ENCODE peak calls at places on chromosomes 11 and 22, in seven cellular contexts. J is stomach, F is BE2C, W is uterus, Y is fibroblast of lung, H is psoas muscle, D is A549. S is an unnamed sample. For H3K4me1, the result is how much of the 10 kb centered on the place peaks cover.

GRCh38 chr11:287821-288327 is 1.1 kb upstream of the PGGHG start:
- DNase-seq in H (peak), D (no peak), J (no peak), W (peak), Y (no peak), F (no peak), S (no peak)

GRCh38 chr11:1295086-1295485 is 14.3 kb downstream of the TOLLIP start:
- DNase-seq in Y (no peak), W (peak), F (no peak), H (peak), D (no peak), J (no peak), S (no peak)

GRCh38 chr22:32811788-32812187 is 10.3 kb downstream of the TIMP3 start:
- DNase-seq in H (no peak), F (no peak), J (no peak), Y (peak), D (no peak), W (no peak), S (no peak)

GRCh38 chr11:74019860-74020259 is 11.0 kb upstream of the UCP3 start:
- DNase-seq in J (no peak), W (no peak), Y (no peak), H (no peak), F (no peak), D (no peak), S (no peak)

GRCh38 chr22:44084044-44084772 is 60.1 kb downstream of the PARVB start:
- DNase-seq in W (no peak), J (no peak), D (no peak), Y (no peak), H (peak), F (no peak), S (no peak)

GRCh38 chr22:24271406-24271760 is 752 bp downstream of the SPECC1L start:
- DNase-seq in W (no peak), J (no peak), H (peak), Y (peak), F (no peak), D (peak), S (no peak)

GRCh38 chr11:60925685-60926267 is 1.5 kb downstream of the TMEM132A start:
- DNase-seq in D (peak), W (no peak), F (no peak), J (no peak), H (no peak), Y (no peak), S (no peak)

GRCh38 chr22:22687638-22688500 is 43.5 kb downstream of the GGTLC2 start:
- DNase-seq in F (peak), J (peak), W (no peak), Y (peak), H (no peak), D (peak), S (no peak)

GRCh38 chr11:13291794-13292193 is 14.2 kb downstream of the BMAL1 start:
- DNase-seq in D (no peak), W (no peak), H (no peak), Y (peak), F (no peak), J (no peak), S (no peak)

GRCh38 chr11:3163241-3163981 is 1.7 kb downstream of the OSBPL5 start:
- DNase-seq in Y (no peak), F (peak), W (no peak), H (peak), D (no peak), J (no peak), S (no peak)

GRCh38 chr22:29914165-29914564 is 31.2 kb downstream of the MTMR3 start:
- DNase-seq in Y (peak), W (no peak), H (no peak), D (no peak), J (no peak), F (no peak), S (no peak)

GRCh38 chr11:117822522-117823033 is 2.0 kb downstream of the FXYD2 start:
- DNase-seq in W (no peak), H (peak), J (no peak), D (no peak), F (no peak), Y (no peak), S (no peak)

GRCh38 chr11:28083118-28083517 is 24.8 kb downstream of the KIF18A start:
- DNase-seq in J (no peak), H (no peak), Y (no peak), W (no peak), D (no peak), F (no peak), S (no peak)

GRCh38 chr22:31281733-31282132 is 10.6 kb downstream of the PIK3IP1 start:
- DNase-seq in W (no peak), J (no peak), H (no peak), Y (no peak), D (no peak), F (no peak), S (no peak)

GRCh38 chr11:128422576-128423370 is 164.6 kb downstream of the ETS1 start:
- DNase-seq in Y (no peak), F (peak), J (peak), W (no peak), H (peak), D (no peak), S (no peak)

GRCh38 chr11:99277281-99277680 is 256.5 kb downstream of the CNTN5 start:
- DNase-seq in H (no peak), D (no peak), F (no peak), J (no peak), W (no peak), Y (no peak), S (no peak)

GRCh38 chr22:25334091-25334490 is 114.7 kb downstream of the CRYBB2 start:
- DNase-seq in Y (peak), J (peak), H (peak), W (no peak), D (peak), F (peak), S (no peak)

GRCh38 chr22:25235547-25236290 is 16.3 kb downstream of the CRYBB2 start:
- DNase-seq in D (peak), H (peak), F (peak), Y (peak), W (no peak), J (peak), S (peak)

GRCh38 chr22:26923498-26923897 is 266.1 kb downstream of the MIAT start:
- DNase-seq in H (no peak), Y (no peak), W (no peak), F (no peak), J (no peak), D (no peak), S (no peak)

GRCh38 chr22:31846161-31847115 is 92.6 kb downstream of the DEPDC5 start:
- DNase-seq in D (peak), Y (peak), H (no peak), J (no peak), F (peak), W (no peak), S (no peak)

GRCh38 chr11:96524475-96524874 is 134.7 kb downstream of the JRKL start:
- DNase-seq in F (no peak), D (no peak), J (no peak), H (no peak), W (no peak), Y (peak), S (no peak)

GRCh38 chr11:115585361-115586024 is 81.3 kb upstream of the CADM1 start:
- DNase-seq in H (no peak), D (no peak), W (no peak), F (no peak), J (no peak), Y (no peak), S (no peak)

GRCh38 chr11:7493670-7494069 is 8.4 kb downstream of the OLFML1 start:
- DNase-seq in W (no peak), H (no peak), F (no peak), J (no peak), Y (no peak), D (no peak), S (no peak)

GRCh38 chr11:104024572-104024971 is 11.9 kb upstream of the DDI1 start:
- DNase-seq in J (no peak), Y (no peak), H (no peak), D (no peak), W (no peak), F (no peak), S (no peak)

GRCh38 chr11:25449100-25449499 is 882.8 kb upstream of the ANO3 start:
- DNase-seq in J (no peak), Y (no peak), D (no peak), F (peak), H (no peak), W (no peak), S (no peak)

GRCh38 chr11:122984186-122985011 is 2.8 kb upstream of the BSX start:
- DNase-seq in F (no peak), D (peak), Y (peak), W (no peak), J (no peak), H (no peak), S (no peak)

GRCh38 chr11:19714093-19714386 is 1.4 kb downstream of the NAV2 start:
- DNase-seq in F (no peak), H (no peak), W (peak), D (no peak), J (no peak), Y (no peak), S (no peak)

GRCh38 chr11:94731921-94732601 is 36.1 kb upstream of the AMOTL1 start:
- DNase-seq in Y (peak), F (peak), J (no peak), W (peak), H (peak), D (peak), S (no peak)

GRCh38 chr11:118434123-118434552 is 2.2 kb upstream of the KMT2A start:
- DNase-seq in H (no peak), J (no peak), Y (peak), W (no peak), D (no peak), F (no peak), S (no peak)

GRCh38 chr11:12064136-12064953 is 46.0 kb upstream of the MICAL2 start:
- DNase-seq in W (no peak), F (no peak), J (no peak), Y (no peak), D (no peak), H (no peak), S (no peak)

GRCh38 chr11:74024630-74025029 is 15.7 kb upstream of the UCP3 start:
- DNase-seq in F (no peak), J (peak), D (no peak), Y (peak), H (peak), W (peak), S (peak)

GRCh38 chr11:29641201-29641600 is 375.6 kb downstream of the KCNA4 start:
- DNase-seq in J (no peak), F (no peak), H (no peak), D (no peak), Y (no peak), W (no peak), S (no peak)

GRCh38 chr11:117834838-117835443 is 10.4 kb upstream of the FXYD2 start:
- DNase-seq in Y (no peak), D (no peak), F (no peak), W (peak), H (no peak), J (peak), S (no peak)

GRCh38 chr11:72576661-72577060 is 97.6 kb downstream of the PDE2A start:
- DNase-seq in W (no peak), D (no peak), F (peak), Y (no peak), J (no peak), H (no peak), S (no peak)

GRCh38 chr11:2975594-2975993 is 16.5 kb downstream of the NAP1L4 start:
- DNase-seq in Y (peak), H (no peak), D (peak), F (peak), J (peak), W (no peak), S (no peak)

GRCh38 chr22:20463324-20464095 is 25.9 kb upstream of the SCARF2 start:
- DNase-seq in J (no peak), D (no peak), Y (no peak), W (no peak), F (no peak), H (peak), S (no peak)

GRCh38 chr11:64687204-64687603 is 35.8 kb downstream of the NRXN2 start:
- DNase-seq in F (no peak), J (no peak), Y (no peak), D (no peak), W (no peak), H (peak), S (no peak)

GRCh38 chr11:87097582-87097981 is 59.8 kb downstream of the TMEM135 start:
- DNase-seq in H (no peak), F (peak), Y (peak), W (no peak), D (peak), J (peak), S (no peak)

GRCh38 chr11:85680897-85681296 is 5.1 kb downstream of the CCDC89 start:
- DNase-seq in D (no peak), W (no peak), H (no peak), F (peak), Y (no peak), J (no peak), S (no peak)

GRCh38 chr11:125223901-125224331 is 59.4 kb downstream of the PKNOX2 start:
- DNase-seq in Y (no peak), W (no peak), H (no peak), J (no peak), F (no peak), D (no peak), S (no peak)

DNA sequence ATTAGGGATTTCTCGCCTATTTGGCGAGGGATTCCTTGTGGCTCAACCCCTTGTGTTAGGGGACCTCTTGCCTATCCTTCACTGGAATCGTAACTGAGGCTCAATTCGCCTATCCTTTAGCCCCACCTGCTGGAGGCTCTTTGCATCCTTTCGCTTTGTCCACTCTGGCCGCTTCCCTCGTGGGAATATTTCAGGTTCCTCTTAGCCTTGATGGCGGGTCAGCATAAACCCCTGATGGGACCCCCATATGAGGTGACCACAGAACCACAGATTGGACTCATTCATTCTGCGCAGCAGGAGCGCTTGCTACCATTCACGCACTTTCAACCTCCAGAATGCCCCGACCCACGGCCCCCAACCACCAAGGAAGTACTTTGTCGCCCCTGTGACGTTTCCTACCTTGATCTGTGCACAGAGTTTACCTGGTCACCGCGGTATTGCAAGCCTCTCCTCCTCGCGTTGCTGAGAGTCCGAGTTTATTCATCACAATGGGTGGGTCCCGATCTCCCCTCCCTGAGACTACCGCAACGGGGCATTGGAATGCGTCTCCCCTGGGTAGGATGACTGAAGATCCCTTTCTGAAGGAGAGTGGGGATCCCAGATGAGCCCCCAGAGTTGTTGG is at the start of gene OR52N2:
- DNase-seq in H (peak), D (peak), J (peak), Y (peak), F (peak), W (peak), S (peak)
- TF ChIP-seq CTCF in H (peak), D (peak), J (peak), Y (peak), F (peak), W (peak), S (peak)

GRCh38 chr22:46594947-46595298 is 25.3 kb upstream of the GRAMD4 start:
- DNase-seq in J (no peak), F (no peak), W (no peak), Y (no peak), D (no peak), H (no peak), S (no peak)

GRCh38 chr22:46596032-46596441 is 24.1 kb upstream of the GRAMD4 start:
- DNase-seq in H (peak), F (peak), Y (no peak), D (no peak), J (no peak), W (no peak), S (peak)

GRCh38 chr22:46593211-46593676 is 26.9 kb upstream of the GRAMD4 start:
- DNase-seq in W (no peak), D (no peak), J (no peak), H (no peak), F (no peak), Y (no peak), S (no peak)

GRCh38 chr22:46595545-46595944 is 24.6 kb upstream of the GRAMD4 start:
- DNase-seq in H (peak), F (no peak), Y (no peak), W (no peak), J (no peak), D (no peak), S (no peak)

GRCh38 chr22:46593996-46594946 is 25.9 kb upstream of the GRAMD4 start:
- DNase-seq in F (no peak), D (no peak), Y (no peak), H (no peak), J (no peak), W (no peak), S (no peak)
- H3K4me1 ChIP-seq in F (under half), D (under half), Y (under half), H (under half), J (half or more), W (under half), S (half or more)

DNA sequence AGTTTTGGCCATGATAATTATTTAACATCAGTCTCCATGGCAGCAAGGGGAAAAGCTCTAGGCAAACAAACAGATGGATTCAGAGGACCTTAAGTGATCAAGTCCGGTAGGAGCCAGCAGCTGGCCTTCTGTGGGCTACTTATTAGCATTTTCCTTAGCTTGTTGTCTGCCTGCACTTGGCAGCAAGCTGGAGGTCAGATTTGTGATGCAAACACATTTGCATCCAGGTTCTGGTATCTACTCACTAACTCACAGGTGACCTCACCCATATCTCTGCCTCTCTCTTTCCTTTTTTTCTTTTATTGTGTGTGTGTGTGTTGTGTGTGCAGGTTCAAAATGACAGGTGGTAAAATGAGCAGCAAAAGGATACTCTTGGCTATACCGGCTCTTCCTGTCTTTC is 32.3 kb downstream of the ARHGAP42 start:
- DNase-seq in H (no peak), D (peak), W (no peak), J (no peak), F (peak), Y (peak), S (no peak)
- TF ChIP-seq CTCF in H (no peak), D (no peak), W (no peak), J (no peak), F (no peak), Y (no peak), S (no peak)

GRCh38 chr11:111363985-111364384 is 15.1 kb downstream of the POU2AF1 start:
- DNase-seq in H (no peak), D (no peak), W (no peak), J (no peak), Y (no peak), F (no peak), S (no peak)

GRCh38 chr11:111361082-111361801 is 17.8 kb downstream of the POU2AF1 start:
- DNase-seq in W (no peak), J (no peak), F (no peak), Y (no peak), H (no peak), D (no peak), S (no peak)

GRCh38 chr11:111360150-111361043 is 18.7 kb downstream of the POU2AF1 start:
- DNase-seq in J (peak), Y (no peak), F (no peak), H (no peak), D (no peak), W (no peak), S (no peak)

GRCh38 chr11:111362887-111363411 is 16.1 kb downstream of the POU2AF1 start:
- DNase-seq in W (no peak), Y (no peak), H (no peak), F (no peak), J (peak), D (no peak), S (no peak)

DNA sequence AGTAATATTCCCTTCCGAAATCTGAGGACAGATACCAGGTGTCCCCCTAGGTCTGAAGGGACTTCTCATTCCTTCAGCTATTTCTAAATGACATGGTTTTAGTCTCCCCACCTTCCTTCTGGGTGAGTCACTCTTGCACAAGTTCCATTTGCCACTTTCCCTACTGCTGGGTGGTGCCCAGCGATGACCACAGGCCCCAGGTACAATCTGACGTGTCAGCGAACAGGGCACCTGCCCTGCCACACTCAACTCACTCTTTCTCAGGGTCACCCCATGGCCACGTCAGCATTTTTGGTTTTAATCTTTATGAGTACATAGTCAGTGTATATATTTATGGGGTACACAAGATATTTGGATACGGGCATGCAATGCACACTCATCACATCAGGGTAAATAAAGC is 17.2 kb downstream of the POU2AF1 start:
- DNase-seq in J (peak), H (no peak), D (no peak), Y (no peak), W (no peak), F (no peak), S (no peak)
- H3K4me1 ChIP-seq in J (under half), H (under half), D (under half), Y (under half), W (under half), F (under half), S (under half)

DNA sequence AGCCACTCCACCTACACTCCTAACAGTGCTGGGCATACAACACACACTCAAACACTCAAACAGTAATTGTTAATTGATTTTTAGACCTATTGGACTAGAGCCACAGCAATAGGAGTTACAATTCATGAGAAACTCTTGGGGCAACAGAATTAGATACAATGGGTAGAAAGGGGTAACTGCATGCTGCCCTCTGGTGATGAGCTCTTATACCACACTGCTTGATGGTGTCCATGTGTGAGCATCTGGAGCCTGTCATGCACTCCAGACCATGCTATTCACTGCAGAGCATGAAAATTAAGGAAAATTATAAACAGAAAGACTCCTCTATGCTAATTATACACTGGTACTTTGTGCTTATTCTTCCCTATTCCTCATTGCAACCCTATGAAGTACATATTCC is 975.5 kb upstream of the CCDC90B start:
- DNase-seq in F (peak), W (no peak), H (no peak), D (no peak), Y (no peak), J (no peak), S (no peak)
- TF ChIP-seq CTCF in F (peak), W (no peak), H (no peak), D (no peak), Y (no peak), J (no peak), S (peak)

GRCh38 chr22:49300951-49301397 is 526.7 kb downstream of the BRD1 start:
- DNase-seq in Y (no peak), F (no peak), H (no peak), J (peak), D (no peak), W (no peak), S (peak)
- H3K4me1 ChIP-seq in Y (under half), F (under half), H (under half), J (under half), D (under half), W (under half), S (under half)

GRCh38 chr11:66670816-66671215 is 6.9 kb downstream of the RBM4B start:
- DNase-seq in F (no peak), D (no peak), Y (no peak), W (no peak), H (no peak), J (no peak), S (no peak)
- TF ChIP-seq CTCF in F (no peak), D (no peak), Y (no peak), W (no peak), H (no peak), J (no peak), S (no peak)

S was measured in right atrium auricular region.